ENCODE peak calls at places on chromosomes 16 and 17, in nine cellular contexts. D, K, H, L, R, W, Z, A and M are unnamed samples.
A peak's percentile ranks its signal among the peaks of the same experiment; 100 is the strongest.

GRCh38 chr16:79269211-79269863 is 331.2 kb downstream of the MAF start:
- DNase-seq in D (peak; percentile 70), K (no peak), H (no peak), L (no peak), R (no peak), W (no peak), Z (no peak), A (no peak), M (no peak)

GRCh38 chr17:9233761-9234160 is 212.5 kb downstream of the NTN1 start:
- DNase-seq in D (no peak), K (no peak), H (no peak), L (no peak), R (no peak), W (no peak), Z (no peak), A (peak; percentile 40), M (no peak)

GRCh38 chr17:72424505-72425117 is 303.8 kb downstream of the SOX9 start:
- DNase-seq in D (peak; percentile 55), K (no peak), H (no peak), L (no peak), R (no peak), W (no peak), Z (no peak), A (no peak), M (no peak)

GRCh38 chr17:76493505-76494167 is 7.6 kb downstream of the RHBDF2 start:
- DNase-seq in D (peak; percentile 41), K (no peak), H (no peak), L (no peak), R (no peak), W (no peak), Z (no peak), A (peak; percentile 78), M (no peak)

GRCh38 chr16:88292007-88292940 is 90.5 kb upstream of the ZNF469 start:
- DNase-seq in D (no peak), K (no peak), H (no peak), L (peak; percentile 9), R (no peak), W (no peak), Z (no peak), A (no peak), M (no peak)

GRCh38 chr17:148757-149156 is 11.4 kb downstream of the SCGB1C2 start:
- DNase-seq in D (no peak), K (no peak), H (no peak), L (peak; percentile 8), R (no peak), W (no peak), Z (no peak), A (peak; percentile 16), M (no peak)

GRCh38 chr16:48507346-48507745 is 102.6 kb downstream of the N4BP1 start:
- DNase-seq in D (no peak), K (no peak), H (no peak), L (no peak), R (no peak), W (no peak), Z (no peak), A (no peak), M (no peak)

GRCh38 chr16:48836641-48837040 is 226.7 kb upstream of the N4BP1 start:
- DNase-seq in D (no peak), K (no peak), H (no peak), L (no peak), R (no peak), W (no peak), Z (no peak), A (no peak), M (no peak)

GRCh38 chr17:35243459-35244204 is 760 bp downstream of the SLFN5 start:
- DNase-seq in D (peak; percentile 54), K (peak; percentile 37), H (peak; percentile 69), L (peak; percentile 48), R (peak; percentile 46), W (peak; percentile 27), Z (no peak), A (peak; percentile 56), M (no peak)

GRCh38 chr17:43042025-43042424 is 17.0 kb downstream of the RND2 start:
- DNase-seq in D (no peak), K (no peak), H (no peak), L (no peak), R (no peak), W (no peak), Z (no peak), A (no peak), M (no peak)

GRCh38 chr17:7850970-7851437 is 3.9 kb upstream of the TMEM88 start:
- DNase-seq in D (no peak), K (no peak), H (no peak), L (peak; percentile 49), R (no peak), W (no peak), Z (no peak), A (peak; percentile 57), M (no peak)

GRCh38 chr17:49252148-49252682 is 21.6 kb upstream of the PHOSPHO1 start:
- DNase-seq in D (no peak), K (no peak), H (peak; percentile 21), L (no peak), R (no peak), W (no peak), Z (no peak), A (no peak), M (no peak)

GRCh38 chr17:61926831-61927210 is 961 bp downstream of the INTS2 start:
- DNase-seq in D (no peak), K (no peak), H (peak; percentile 35), L (no peak), R (no peak), W (no peak), Z (no peak), A (no peak), M (no peak)

GRCh38 chr16:1863681-1864460 is 8.1 kb downstream of the MEIOB start:
- DNase-seq in D (peak; percentile 42), K (no peak), H (peak; percentile 5), L (no peak), R (no peak), W (no peak), Z (peak; percentile 23), A (no peak), M (no peak)

DNA sequence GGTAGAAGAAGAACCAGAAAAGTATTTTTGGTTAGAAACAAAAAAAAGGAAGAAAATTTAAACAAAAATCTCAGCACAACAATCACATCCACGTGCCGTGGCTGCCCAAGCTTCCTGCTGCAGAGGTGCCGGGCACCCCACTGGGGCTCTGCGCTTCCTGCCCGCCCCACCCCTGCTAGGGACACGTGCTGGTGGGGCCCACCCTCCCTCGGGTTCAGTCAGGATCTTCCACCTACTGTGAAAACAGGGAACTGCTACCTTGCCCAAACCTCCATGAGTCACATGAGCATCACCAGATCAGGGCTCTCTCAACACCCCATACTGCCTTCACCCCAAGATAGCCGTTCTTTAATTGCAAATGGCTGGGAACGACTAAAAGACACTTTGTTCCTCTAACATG is 24.4 kb upstream of the CYTH1 start:
- DNase-seq in D (no peak), K (no peak), H (no peak), L (no peak), R (no peak), W (no peak), Z (no peak), A (no peak), M (no peak)
- TF ChIP-seq CTCF in D (no peak), K (no peak), H (peak; percentile 37), L (no peak), R (no peak), W (no peak), Z (no peak), A (no peak), M (no peak)

GRCh38 chr17:47955497-47956461 is 1.9 kb downstream of the PRR15L start:
- DNase-seq in D (no peak), K (no peak), H (no peak), L (no peak), R (no peak), W (no peak), Z (no peak), A (peak; percentile 77), M (no peak)

GRCh38 chr17:47950448-47950847 is 7.2 kb downstream of the PRR15L start:
- DNase-seq in D (no peak), K (no peak), H (no peak), L (no peak), R (no peak), W (no peak), Z (no peak), A (no peak), M (no peak)

GRCh38 chr17:47952181-47953021 is 5.3 kb downstream of the PRR15L start:
- DNase-seq in D (no peak), K (no peak), H (no peak), L (no peak), R (no peak), W (no peak), Z (no peak), A (no peak), M (no peak)

GRCh38 chr17:47956818-47957590 is 679 bp downstream of the PRR15L start:
- DNase-seq in D (no peak), K (no peak), H (no peak), L (no peak), R (no peak), W (no peak), Z (no peak), A (no peak), M (no peak)

DNA sequence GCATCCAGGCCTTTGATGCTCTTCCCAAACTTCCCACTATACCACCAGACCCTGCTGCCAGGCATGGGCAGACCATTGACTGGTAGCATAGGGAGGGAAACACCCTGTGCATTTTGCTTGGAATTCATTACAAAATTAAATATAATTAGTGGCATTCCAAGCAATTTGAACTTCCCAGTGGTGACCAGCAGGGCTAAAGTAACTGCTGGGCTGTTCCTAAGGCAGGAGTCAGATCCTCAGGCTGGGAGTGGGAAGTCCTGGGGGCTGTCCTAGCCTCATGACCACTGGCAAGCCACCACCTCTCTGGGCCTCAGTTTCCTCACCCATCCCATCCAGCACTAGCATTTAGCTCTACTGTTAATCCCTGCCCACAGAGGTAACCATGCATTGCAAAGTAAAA is 3.7 kb downstream of the PRR15L start:
- DNase-seq in D (no peak), K (no peak), H (no peak), L (no peak), R (no peak), W (no peak), Z (no peak), A (no peak), M (no peak)
- TF ChIP-seq CTCF in D (no peak), K (no peak), H (peak; percentile 56), L (no peak), R (no peak), W (no peak), Z (peak; percentile 25), A (no peak), M (no peak)

GRCh38 chr16:30482366-30482765 is 9.8 kb downstream of the ITGAL start:
- DNase-seq in D (no peak), K (no peak), H (no peak), L (no peak), R (no peak), W (no peak), Z (no peak), A (no peak), M (no peak)
- TF ChIP-seq CTCF in D (peak; percentile 12), K (no peak), H (peak; percentile 14), L (no peak), R (no peak), W (no peak), Z (peak; percentile 14), A (no peak), M (peak; percentile 31)

DNA sequence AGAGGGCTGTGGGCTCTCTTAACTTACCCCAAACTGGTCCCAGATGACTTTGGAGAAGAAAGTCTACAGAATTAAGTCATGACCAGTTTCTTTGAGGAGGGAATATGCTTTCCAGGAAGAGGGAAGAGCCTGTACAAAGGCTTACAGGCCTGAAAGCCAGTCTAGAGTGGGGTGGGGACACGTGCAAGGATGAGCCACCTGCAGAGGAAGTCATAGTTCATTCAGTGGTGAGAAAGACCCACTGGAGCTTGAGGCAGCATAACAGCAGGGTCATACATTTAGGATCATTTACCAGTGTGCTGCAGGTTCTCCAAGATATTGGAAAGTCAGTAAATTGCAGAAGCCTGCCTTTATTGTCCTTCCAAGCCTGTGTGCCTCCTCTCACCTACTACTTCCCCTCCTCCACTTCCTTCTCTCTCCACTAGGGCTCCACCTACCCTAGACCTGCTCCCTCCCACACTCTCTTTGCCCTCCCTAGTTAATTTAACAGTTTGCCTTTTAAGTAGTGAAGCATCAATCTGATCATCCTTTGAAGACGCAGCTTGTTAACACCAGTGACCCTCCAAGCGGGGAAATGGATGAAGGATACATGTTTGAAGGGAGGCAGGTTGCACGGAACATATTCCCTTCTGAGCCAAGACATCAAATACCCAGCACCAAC is 40.2 kb downstream of the CDRT15 start:
- DNase-seq in D (no peak), K (no peak), H (no peak), L (no peak), R (no peak), W (no peak), Z (no peak), A (no peak), M (no peak)
- TF ChIP-seq CTCF in D (peak; percentile 20), K (no peak), H (peak; percentile 46), L (no peak), R (no peak), W (no peak), Z (peak; percentile 18), A (no peak), M (peak; percentile 53)